ENCODE peak calls at places on chromosomes 7 and 10, in eight cellular contexts. One of them, this sample, is unnamed.

GRCh38 chr10:73287441-73287840 is 35.0 kb upstream of the MRPS16 start:
- DNase-seq in ACHN: no peak
- DNase-seq in T-helper 1 cell: no peak
- DNase-seq in amniotic stem cell: no peak
- DNase-seq in GM23338: no peak
- DNase-seq in A172: no peak
- DNase-seq in T1000: no peak
- DNase-seq in hepatic stellate cell: no peak
- DNase-seq in this sample: no peak

GRCh38 chr10:102230264-102230860 is 4.3 kb downstream of the ELOVL3 start:
- DNase-seq in ACHN: peak; percentile 87
- DNase-seq in T-helper 1 cell: no peak
- DNase-seq in amniotic stem cell: no peak
- DNase-seq in GM23338: peak; percentile 90
- DNase-seq in A172: peak; percentile 30
- DNase-seq in T1000: peak; percentile 72
- DNase-seq in hepatic stellate cell: peak; percentile 58
- DNase-seq in this sample: peak; percentile 61

GRCh38 chr7:5295039-5296014 is 12.6 kb downstream of the SLC29A4 start:
- DNase-seq in ACHN: no peak
- DNase-seq in T-helper 1 cell: no peak
- DNase-seq in amniotic stem cell: no peak
- DNase-seq in GM23338: peak; percentile 37
- DNase-seq in A172: no peak
- DNase-seq in T1000: no peak
- DNase-seq in hepatic stellate cell: no peak
- DNase-seq in this sample: no peak

GRCh38 chr10:110279062-110279986 is 25.4 kb downstream of the SMNDC1 start:
- DNase-seq in ACHN: peak; percentile 69
- DNase-seq in T-helper 1 cell: peak; percentile 30
- DNase-seq in amniotic stem cell: peak; percentile 49
- DNase-seq in GM23338: peak; percentile 79
- DNase-seq in A172: peak; percentile 58
- DNase-seq in T1000: no peak
- DNase-seq in hepatic stellate cell: peak; percentile 18
- DNase-seq in this sample: peak; percentile 25

GRCh38 chr7:17153571-17153970 is 144.9 kb upstream of the AHR start:
- DNase-seq in ACHN: no peak
- DNase-seq in T-helper 1 cell: no peak
- DNase-seq in amniotic stem cell: no peak
- DNase-seq in GM23338: no peak
- DNase-seq in A172: no peak
- DNase-seq in T1000: no peak
- DNase-seq in hepatic stellate cell: no peak
- DNase-seq in this sample: no peak

GRCh38 chr10:110503528-110504110 is 5.9 kb downstream of the DUSP5 start:
- DNase-seq in ACHN: no peak
- DNase-seq in T-helper 1 cell: no peak
- DNase-seq in amniotic stem cell: no peak
- DNase-seq in GM23338: no peak
- DNase-seq in A172: no peak
- DNase-seq in T1000: no peak
- DNase-seq in hepatic stellate cell: peak; percentile 56
- DNase-seq in this sample: no peak

GRCh38 chr7:95295399-95295798 is 28.9 kb downstream of the PON1 start:
- DNase-seq in ACHN: no peak
- DNase-seq in T-helper 1 cell: no peak
- DNase-seq in amniotic stem cell: no peak
- DNase-seq in GM23338: no peak
- DNase-seq in A172: no peak
- DNase-seq in T1000: no peak
- DNase-seq in hepatic stellate cell: no peak
- DNase-seq in this sample: no peak

GRCh38 chr7:35286422-35286821 is 32.5 kb upstream of the TBX20 start:
- DNase-seq in ACHN: peak; percentile 34
- DNase-seq in T-helper 1 cell: no peak
- DNase-seq in amniotic stem cell: no peak
- DNase-seq in GM23338: no peak
- DNase-seq in A172: peak; percentile 69
- DNase-seq in T1000: peak; percentile 7
- DNase-seq in hepatic stellate cell: no peak
- DNase-seq in this sample: no peak

GRCh38 chr7:29328050-29328449 is 133.5 kb downstream of the CHN2 start:
- DNase-seq in ACHN: no peak
- DNase-seq in T-helper 1 cell: no peak
- DNase-seq in amniotic stem cell: no peak
- DNase-seq in GM23338: no peak
- DNase-seq in A172: no peak
- DNase-seq in T1000: no peak
- DNase-seq in hepatic stellate cell: no peak
- DNase-seq in this sample: no peak

GRCh38 chr10:99870051-99870730 is 87.8 kb downstream of the ABCC2 start:
- DNase-seq in ACHN: no peak
- DNase-seq in T-helper 1 cell: no peak
- DNase-seq in amniotic stem cell: no peak
- DNase-seq in GM23338: no peak
- DNase-seq in A172: peak; percentile 73
- DNase-seq in T1000: no peak
- DNase-seq in hepatic stellate cell: no peak
- DNase-seq in this sample: no peak

GRCh38 chr10:77223532-77224460 is 413.8 kb downstream of the KCNMA1 start:
- DNase-seq in ACHN: peak; percentile 5
- DNase-seq in T-helper 1 cell: no peak
- DNase-seq in amniotic stem cell: no peak
- DNase-seq in GM23338: no peak
- DNase-seq in A172: peak; percentile 31
- DNase-seq in T1000: no peak
- DNase-seq in hepatic stellate cell: no peak
- DNase-seq in this sample: no peak

GRCh38 chr10:86290933-86291615 is 75.5 kb downstream of the GRID1 start:
- DNase-seq in ACHN: no peak
- DNase-seq in T-helper 1 cell: peak; percentile 3
- DNase-seq in amniotic stem cell: no peak
- DNase-seq in GM23338: no peak
- DNase-seq in A172: no peak
- DNase-seq in T1000: no peak
- DNase-seq in hepatic stellate cell: no peak
- DNase-seq in this sample: no peak

GRCh38 chr7:124945680-124946079 is 16.1 kb upstream of the POT1 start:
- DNase-seq in ACHN: no peak
- DNase-seq in T-helper 1 cell: no peak
- DNase-seq in amniotic stem cell: no peak
- DNase-seq in GM23338: no peak
- DNase-seq in A172: no peak
- DNase-seq in T1000: no peak
- DNase-seq in hepatic stellate cell: no peak
- DNase-seq in this sample: no peak

GRCh38 chr7:139644191-139644590 is 120.7 kb downstream of the CLEC2L start:
- DNase-seq in ACHN: no peak
- DNase-seq in T-helper 1 cell: no peak
- DNase-seq in amniotic stem cell: no peak
- DNase-seq in GM23338: no peak
- DNase-seq in A172: no peak
- DNase-seq in T1000: no peak
- DNase-seq in hepatic stellate cell: no peak
- DNase-seq in this sample: no peak

GRCh38 chr10:16717617-16718395 is 99.4 kb downstream of the RSU1 start:
- DNase-seq in ACHN: no peak
- DNase-seq in T-helper 1 cell: no peak
- DNase-seq in amniotic stem cell: no peak
- DNase-seq in GM23338: no peak
- DNase-seq in A172: no peak
- DNase-seq in T1000: no peak
- DNase-seq in hepatic stellate cell: peak; percentile 52
- DNase-seq in this sample: no peak

GRCh38 chr7:140475747-140476333 is 3.5 kb downstream of the MKRN1 start:
- DNase-seq in ACHN: peak; percentile 76
- DNase-seq in T-helper 1 cell: peak; percentile 37
- DNase-seq in amniotic stem cell: no peak
- DNase-seq in GM23338: peak; percentile 82
- DNase-seq in A172: peak; percentile 19
- DNase-seq in T1000: no peak
- DNase-seq in hepatic stellate cell: peak; percentile 51
- DNase-seq in this sample: peak; percentile 26

GRCh38 chr7:92953657-92954056 is 117.3 kb upstream of the CDK6 start:
- DNase-seq in ACHN: no peak
- DNase-seq in T-helper 1 cell: no peak
- DNase-seq in amniotic stem cell: no peak
- DNase-seq in GM23338: peak; percentile 11
- DNase-seq in A172: no peak
- DNase-seq in T1000: no peak
- DNase-seq in hepatic stellate cell: no peak
- DNase-seq in this sample: peak; percentile 11

GRCh38 chr7:157446322-157446721 is 109.5 kb downstream of the DNAJB6 start:
- DNase-seq in ACHN: no peak
- DNase-seq in T-helper 1 cell: no peak
- DNase-seq in amniotic stem cell: no peak
- DNase-seq in GM23338: no peak
- DNase-seq in A172: no peak
- DNase-seq in T1000: no peak
- DNase-seq in hepatic stellate cell: no peak
- DNase-seq in this sample: no peak

GRCh38 chr10:86170255-86171153 is 196.1 kb downstream of the GRID1 start:
- DNase-seq in ACHN: no peak
- DNase-seq in T-helper 1 cell: no peak
- DNase-seq in amniotic stem cell: no peak
- DNase-seq in GM23338: no peak
- DNase-seq in A172: no peak
- DNase-seq in T1000: no peak
- DNase-seq in hepatic stellate cell: no peak
- DNase-seq in this sample: no peak

GRCh38 chr10:106950060-106950459 is 214.4 kb downstream of the SORCS1 start:
- DNase-seq in ACHN: no peak
- DNase-seq in T-helper 1 cell: no peak
- DNase-seq in amniotic stem cell: no peak
- DNase-seq in GM23338: no peak
- DNase-seq in A172: no peak
- DNase-seq in T1000: no peak
- DNase-seq in hepatic stellate cell: no peak
- DNase-seq in this sample: no peak

GRCh38 chr7:55307123-55307916 is 57.8 kb upstream of the LANCL2 start:
- DNase-seq in ACHN: peak; percentile 20
- DNase-seq in T-helper 1 cell: no peak
- DNase-seq in amniotic stem cell: no peak
- DNase-seq in GM23338: peak; percentile 51
- DNase-seq in A172: peak; percentile 42
- DNase-seq in T1000: no peak
- DNase-seq in hepatic stellate cell: no peak
- DNase-seq in this sample: no peak

GRCh38 chr7:102967798-102968197 is 55.0 kb downstream of the LRRC17 start:
- DNase-seq in ACHN: no peak
- DNase-seq in T-helper 1 cell: no peak
- DNase-seq in amniotic stem cell: no peak
- DNase-seq in GM23338: no peak
- DNase-seq in A172: no peak
- DNase-seq in T1000: no peak
- DNase-seq in hepatic stellate cell: peak; percentile 9
- DNase-seq in this sample: no peak

GRCh38 chr10:103967433-103968142 is 648 bp downstream of the SLK start:
- DNase-seq in ACHN: peak; percentile 63
- DNase-seq in T-helper 1 cell: no peak
- DNase-seq in amniotic stem cell: peak; percentile 8
- DNase-seq in GM23338: peak; percentile 46
- DNase-seq in A172: peak; percentile 37
- DNase-seq in T1000: peak; percentile 29
- DNase-seq in hepatic stellate cell: peak; percentile 53
- DNase-seq in this sample: peak; percentile 16

GRCh38 chr7:97149843-97150242 is 32.3 kb downstream of the SDHAF3 start:
- DNase-seq in ACHN: no peak
- DNase-seq in T-helper 1 cell: no peak
- DNase-seq in amniotic stem cell: no peak
- DNase-seq in GM23338: no peak
- DNase-seq in A172: no peak
- DNase-seq in T1000: no peak
- DNase-seq in hepatic stellate cell: no peak
- DNase-seq in this sample: no peak

This sample was measured in NCI-H510A.